ENCODE peak calls at places on chromosomes 11 and 22, in nine cellular contexts. One of them, this sample, is unnamed.

GRCh38 chr11:116335891-116336290 is 436.9 kb downstream of the BUD13 start:
- DNase-seq in choroid plexus epithelial cell: no peak
- DNase-seq in activated CD8-positive, alpha-beta memory T cell treated with anti-CD3 and anti-CD28 coated beads for 24 hours: no peak
- DNase-seq in T-cell: no peak
- DNase-seq in stimulated activated CD4-positive, alpha-beta T cell treated with anti-CD3 and anti-CD28 coated beads, Interleukin-2, amount 100 ng/mL, for 48 hours: no peak
- DNase-seq in fibroblast of lung: no peak
- DNase-seq in skeletal muscle cell: no peak
- DNase-seq in heart left ventricle: no peak
- DNase-seq in T1000: no peak
- DNase-seq in this sample: no peak

GRCh38 chr11:71372693-71373657 is 75.2 kb downstream of the DHCR7 start:
- DNase-seq in T1000: peak
- DNase-seq in choroid plexus epithelial cell: peak
- DNase-seq in skeletal muscle cell: peak
- DNase-seq in stimulated activated CD4-positive, alpha-beta T cell treated with anti-CD3 and anti-CD28 coated beads, Interleukin-2, amount 100 ng/mL, for 48 hours: no peak
- DNase-seq in heart left ventricle: no peak
- DNase-seq in fibroblast of lung: peak
- DNase-seq in T-cell: no peak
- DNase-seq in activated CD8-positive, alpha-beta memory T cell treated with anti-CD3 and anti-CD28 coated beads for 24 hours: no peak
- DNase-seq in this sample: no peak

GRCh38 chr22:41905411-41906202 is 9.3 kb downstream of the SHISA8 start:
- DNase-seq in choroid plexus epithelial cell: no peak
- DNase-seq in fibroblast of lung: no peak
- DNase-seq in T-cell: no peak
- DNase-seq in skeletal muscle cell: no peak
- DNase-seq in activated CD8-positive, alpha-beta memory T cell treated with anti-CD3 and anti-CD28 coated beads for 24 hours: no peak
- DNase-seq in T1000: no peak
- DNase-seq in stimulated activated CD4-positive, alpha-beta T cell treated with anti-CD3 and anti-CD28 coated beads, Interleukin-2, amount 100 ng/mL, for 48 hours: no peak
- DNase-seq in heart left ventricle: no peak
- DNase-seq in this sample: no peak

GRCh38 chr22:24460418-24461089 is 33.2 kb downstream of the ADORA2A start:
- DNase-seq in heart left ventricle: no peak
- DNase-seq in T-cell: no peak
- DNase-seq in fibroblast of lung: no peak
- DNase-seq in stimulated activated CD4-positive, alpha-beta T cell treated with anti-CD3 and anti-CD28 coated beads, Interleukin-2, amount 100 ng/mL, for 48 hours: no peak
- DNase-seq in choroid plexus epithelial cell: peak
- DNase-seq in activated CD8-positive, alpha-beta memory T cell treated with anti-CD3 and anti-CD28 coated beads for 24 hours: no peak
- DNase-seq in skeletal muscle cell: no peak
- DNase-seq in T1000: no peak
- DNase-seq in this sample: no peak

GRCh38 chr11:45876401-45876800 is 9.1 kb upstream of the MAPK8IP1 start:
- DNase-seq in stimulated activated CD4-positive, alpha-beta T cell treated with anti-CD3 and anti-CD28 coated beads, Interleukin-2, amount 100 ng/mL, for 48 hours: no peak
- DNase-seq in heart left ventricle: no peak
- DNase-seq in T1000: no peak
- DNase-seq in activated CD8-positive, alpha-beta memory T cell treated with anti-CD3 and anti-CD28 coated beads for 24 hours: no peak
- DNase-seq in choroid plexus epithelial cell: no peak
- DNase-seq in skeletal muscle cell: no peak
- DNase-seq in fibroblast of lung: no peak
- DNase-seq in T-cell: no peak
- DNase-seq in this sample: no peak

GRCh38 chr11:27468643-27469332 is 3.8 kb downstream of the LGR4 start:
- DNase-seq in stimulated activated CD4-positive, alpha-beta T cell treated with anti-CD3 and anti-CD28 coated beads, Interleukin-2, amount 100 ng/mL, for 48 hours: no peak
- DNase-seq in T1000: no peak
- DNase-seq in heart left ventricle: no peak
- DNase-seq in choroid plexus epithelial cell: peak
- DNase-seq in fibroblast of lung: no peak
- DNase-seq in activated CD8-positive, alpha-beta memory T cell treated with anti-CD3 and anti-CD28 coated beads for 24 hours: no peak
- DNase-seq in skeletal muscle cell: no peak
- DNase-seq in T-cell: no peak
- DNase-seq in this sample: no peak

GRCh38 chr22:40593460-40594273 is 42.9 kb downstream of the MRTFA start:
- DNase-seq in choroid plexus epithelial cell: no peak
- DNase-seq in T1000: no peak
- DNase-seq in heart left ventricle: no peak
- DNase-seq in T-cell: no peak
- DNase-seq in skeletal muscle cell: no peak
- DNase-seq in activated CD8-positive, alpha-beta memory T cell treated with anti-CD3 and anti-CD28 coated beads for 24 hours: no peak
- DNase-seq in stimulated activated CD4-positive, alpha-beta T cell treated with anti-CD3 and anti-CD28 coated beads, Interleukin-2, amount 100 ng/mL, for 48 hours: no peak
- DNase-seq in fibroblast of lung: no peak
- DNase-seq in this sample: no peak

GRCh38 chr22:42933783-42934144 is 76.7 kb upstream of the ARFGAP3 start:
- DNase-seq in activated CD8-positive, alpha-beta memory T cell treated with anti-CD3 and anti-CD28 coated beads for 24 hours: no peak
- DNase-seq in fibroblast of lung: peak
- DNase-seq in stimulated activated CD4-positive, alpha-beta T cell treated with anti-CD3 and anti-CD28 coated beads, Interleukin-2, amount 100 ng/mL, for 48 hours: no peak
- DNase-seq in T1000: no peak
- DNase-seq in skeletal muscle cell: peak
- DNase-seq in T-cell: no peak
- DNase-seq in choroid plexus epithelial cell: peak
- DNase-seq in heart left ventricle: no peak
- DNase-seq in this sample: no peak

GRCh38 chr22:43244385-43244784 is 57.5 kb upstream of the TTLL12 start:
- DNase-seq in T1000: no peak
- DNase-seq in choroid plexus epithelial cell: no peak
- DNase-seq in stimulated activated CD4-positive, alpha-beta T cell treated with anti-CD3 and anti-CD28 coated beads, Interleukin-2, amount 100 ng/mL, for 48 hours: no peak
- DNase-seq in heart left ventricle: no peak
- DNase-seq in T-cell: no peak
- DNase-seq in skeletal muscle cell: no peak
- DNase-seq in fibroblast of lung: no peak
- DNase-seq in activated CD8-positive, alpha-beta memory T cell treated with anti-CD3 and anti-CD28 coated beads for 24 hours: no peak
- DNase-seq in this sample: no peak